ENCODE peak calls at places on chromosomes 6 and 20, in seven cellular contexts. G is IMR-90, Y is RWPE2, Q is adrenal gland, O is stomach, T is cardiac muscle cell, W is kidney epithelial cell. L is an unnamed sample. For H3K36me3, the result is how much of the 10 kb centered on the place peaks cover.

GRCh38 chr20:48791666-48792071 is 36.1 kb downstream of the PREX1 start:
- DNase-seq in G (peak), Y (no peak), Q (no peak), O (no peak), T (peak), W (no peak), L (peak)

GRCh38 chr20:38573381-38573780 is 7.6 kb upstream of the ADIG start:
- DNase-seq in G (no peak), Y (no peak), Q (no peak), O (no peak), T (no peak), W (no peak), L (no peak)

GRCh38 chr6:70847091-70847490 is 109.8 kb downstream of the B3GAT2 start:
- DNase-seq in G (no peak), Y (no peak), Q (no peak), O (no peak), T (no peak), W (no peak), L (no peak)

GRCh38 chr6:76264466-76264865 is 192.0 kb upstream of the IMPG1 start:
- DNase-seq in G (no peak), Y (no peak), Q (no peak), O (no peak), T (peak), W (no peak), L (peak)

GRCh38 chr6:36459483-36459882 is 16.7 kb downstream of the KCTD20 start:
- DNase-seq in G (no peak), Y (no peak), Q (no peak), O (no peak), T (no peak), W (no peak), L (no peak)

GRCh38 chr6:63352587-63353281 is 33.0 kb upstream of the LGSN start:
- DNase-seq in G (peak), Y (no peak), Q (peak), O (peak), T (peak), W (no peak), L (peak)

GRCh38 chr6:80003841-80004198 is 629 bp upstream of the TTK start:
- DNase-seq in G (no peak), Y (no peak), Q (peak), O (no peak), T (no peak), W (no peak), L (no peak)

GRCh38 chr20:10747019-10747418 is 73.2 kb upstream of the JAG1 start:
- DNase-seq in G (no peak), Y (no peak), Q (no peak), O (no peak), T (no peak), W (no peak), L (peak)

GRCh38 chr6:35356391-35356790 is 14.0 kb downstream of the PPARD start:
- DNase-seq in G (no peak), Y (no peak), Q (peak), O (no peak), T (no peak), W (no peak), L (no peak)

GRCh38 chr20:6122873-6123649 is at the start of gene FERMT1:
- DNase-seq in G (peak), Y (peak), Q (peak), O (peak), T (peak), W (peak), L (peak)

GRCh38 chr20:47271216-47271615 is 85.3 kb downstream of the ZMYND8 start:
- DNase-seq in G (no peak), Y (no peak), Q (no peak), O (no peak), T (no peak), W (no peak), L (no peak)

GRCh38 chr6:23980965-23981364 is 145.1 kb upstream of the NRSN1 start:
- DNase-seq in G (no peak), Y (no peak), Q (no peak), O (no peak), T (no peak), W (peak), L (peak)

GRCh38 chr6:125306756-125307149 is 5.0 kb upstream of the HDDC2 start:
- DNase-seq in G (no peak), Y (no peak), Q (no peak), O (no peak), T (no peak), W (no peak), L (no peak)

GRCh38 chr6:53673138-53673801 is 7.7 kb upstream of the KLHL31 start:
- DNase-seq in G (peak), Y (no peak), Q (peak), O (no peak), T (peak), W (peak), L (peak)

GRCh38 chr6:163983601-163984445 is 569.3 kb downstream of the QKI start:
- DNase-seq in G (no peak), Y (no peak), Q (no peak), O (no peak), T (no peak), W (no peak), L (no peak)

GRCh38 chr6:30556714-30556963 is 350 bp upstream of the GNL1 start:
- DNase-seq in G (no peak), Y (peak), Q (peak), O (peak), T (peak), W (no peak), L (no peak)

GRCh38 chr6:30219244-30219643 is 6.0 kb upstream of the TRIM26 start:
- DNase-seq in G (peak), Y (no peak), Q (peak), O (peak), T (peak), W (no peak), L (peak)

GRCh38 chr6:57004292-57004691 is 42.2 kb upstream of the KIAA1586 start:
- DNase-seq in G (no peak), Y (no peak), Q (no peak), O (no peak), T (no peak), W (no peak), L (no peak)

GRCh38 chr20:24879875-24880274 is 69.2 kb upstream of the CST7 start:
- DNase-seq in G (no peak), Y (no peak), Q (no peak), O (no peak), T (no peak), W (no peak), L (no peak)

GRCh38 chr6:161908872-161909271 is 635.0 kb upstream of the AGPAT4 start:
- DNase-seq in G (no peak), Y (no peak), Q (no peak), O (no peak), T (no peak), W (no peak), L (peak)

GRCh38 chr6:111925296-111925695 is 52.0 kb upstream of the FYN start:
- DNase-seq in G (peak), Y (no peak), Q (no peak), O (no peak), T (peak), W (peak), L (peak)

GRCh38 chr20:6299451-6299850 is 176.6 kb upstream of the FERMT1 start:
- DNase-seq in G (no peak), Y (no peak), Q (no peak), O (no peak), T (peak), W (peak), L (peak)

GRCh38 chr20:53141651-53142050 is 169.5 kb downstream of the TSHZ2 start:
- DNase-seq in G (no peak), Y (no peak), Q (no peak), O (no peak), T (peak), W (no peak), L (no peak)

GRCh38 chr6:16184129-16184528 is 54.3 kb upstream of the GMPR start:
- DNase-seq in G (peak), Y (no peak), Q (peak), O (peak), T (peak), W (no peak), L (peak)

GRCh38 chr6:63348836-63349235 is 29.1 kb upstream of the LGSN start:
- DNase-seq in G (no peak), Y (no peak), Q (no peak), O (no peak), T (peak), W (peak), L (peak)

GRCh38 chr6:125753218-125753936 is 3.9 kb downstream of the HEY2 start:
- DNase-seq in G (peak), Y (no peak), Q (no peak), O (no peak), T (peak), W (no peak), L (peak)

GRCh38 chr20:58045156-58045555 is 183.3 kb downstream of the ANKRD60 start:
- DNase-seq in G (no peak), Y (no peak), Q (no peak), O (no peak), T (no peak), W (no peak), L (no peak)

GRCh38 chr20:7285918-7286556 is 518.6 kb downstream of the BMP2 start:
- DNase-seq in G (peak), Y (no peak), Q (peak), O (peak), T (peak), W (peak), L (peak)

GRCh38 chr6:53103993-53104675 is 38.9 kb downstream of the FBXO9 start:
- DNase-seq in G (no peak), Y (no peak), Q (no peak), O (no peak), T (peak), W (no peak), L (peak)

GRCh38 chr20:41871063-41871462 is 252.9 kb upstream of the CHD6 start:
- DNase-seq in G (no peak), Y (no peak), Q (no peak), O (no peak), T (no peak), W (no peak), L (no peak)

GRCh38 chr6:93424303-93425064 is 5.1 kb upstream of the EPHA7 start:
- DNase-seq in G (no peak), Y (no peak), Q (no peak), O (no peak), T (peak), W (no peak), L (peak)

GRCh38 chr6:104653786-104654185 is 205.9 kb downstream of the HACE1 start:
- DNase-seq in G (no peak), Y (no peak), Q (no peak), O (no peak), T (no peak), W (no peak), L (no peak)

GRCh38 chr6:134168580-134169223 is 116.3 kb upstream of the SLC2A12 start:
- DNase-seq in G (peak), Y (no peak), Q (no peak), O (no peak), T (peak), W (no peak), L (peak)

GRCh38 chr6:112780498-112781096 is 433.5 kb downstream of the RFPL4B start:
- DNase-seq in G (peak), Y (no peak), Q (peak), O (peak), T (peak), W (peak), L (peak)

GRCh38 chr20:46400253-46400652 is 6.2 kb downstream of the ELMO2 start:
- DNase-seq in G (peak), Y (peak), Q (no peak), O (no peak), T (peak), W (no peak), L (no peak)

GRCh38 chr20:42565106-42565990 is 624.4 kb downstream of the PTPRT start:
- DNase-seq in G (no peak), Y (no peak), Q (no peak), O (no peak), T (no peak), W (no peak), L (no peak)

GRCh38 chr6:142162780-142163179 is 15.7 kb downstream of the VTA1 start:
- DNase-seq in G (no peak), Y (no peak), Q (no peak), O (no peak), T (no peak), W (no peak), L (no peak)

GRCh38 chr6:142165227-142165626 is 18.2 kb downstream of the VTA1 start:
- DNase-seq in G (no peak), Y (no peak), Q (no peak), O (no peak), T (no peak), W (no peak), L (no peak)

GRCh38 chr6:142171351-142171750 is 24.3 kb downstream of the VTA1 start:
- DNase-seq in G (no peak), Y (no peak), Q (no peak), O (no peak), T (no peak), W (no peak), L (no peak)

GRCh38 chr6:142167071-142167470 is 20.0 kb downstream of the VTA1 start:
- DNase-seq in G (no peak), Y (no peak), Q (no peak), O (no peak), T (no peak), W (no peak), L (no peak)

DNA sequence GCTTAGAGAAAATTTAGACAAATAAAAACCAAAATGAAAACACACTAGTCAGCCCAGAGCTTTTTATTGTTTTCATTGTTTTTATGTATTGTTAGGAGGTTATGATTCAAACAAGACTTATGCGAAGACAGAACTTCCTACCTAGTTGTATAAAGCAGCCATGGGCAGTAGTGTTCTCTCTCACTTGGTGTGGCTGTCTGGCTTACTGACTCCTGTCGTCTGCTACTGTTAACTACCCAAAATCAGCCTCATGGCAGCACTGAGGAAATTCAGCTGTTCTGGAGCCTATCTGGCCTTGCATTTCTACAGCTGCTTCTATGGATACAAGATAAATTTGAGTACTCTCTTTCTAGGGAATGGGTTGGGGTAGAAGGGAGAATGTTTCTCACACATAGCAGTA is 20.4 kb downstream of the VTA1 start:
- DNase-seq in G (no peak), Y (no peak), Q (no peak), O (no peak), T (peak), W (no peak), L (no peak)
- H3K36me3 ChIP-seq in G (under half), Y (half or more), Q (under half), O (half or more), T (under half), W (under half), L (under half)

GRCh38 chr6:122678841-122679240 is 68.6 kb downstream of the PKIB start:
- DNase-seq in G (no peak), Y (no peak), Q (no peak), O (no peak), T (no peak), W (no peak), L (no peak)

GRCh38 chr6:122677436-122677835 is 67.2 kb downstream of the PKIB start:
- DNase-seq in G (no peak), Y (no peak), Q (no peak), O (no peak), T (no peak), W (no peak), L (no peak)

GRCh38 chr6:122683996-122684651 is 73.9 kb downstream of the PKIB start:
- DNase-seq in G (no peak), Y (no peak), Q (no peak), O (no peak), T (no peak), W (no peak), L (no peak)

GRCh38 chr6:122676688-122677087 is 66.5 kb downstream of the PKIB start:
- DNase-seq in G (no peak), Y (no peak), Q (no peak), O (no peak), T (no peak), W (no peak), L (peak)

DNA sequence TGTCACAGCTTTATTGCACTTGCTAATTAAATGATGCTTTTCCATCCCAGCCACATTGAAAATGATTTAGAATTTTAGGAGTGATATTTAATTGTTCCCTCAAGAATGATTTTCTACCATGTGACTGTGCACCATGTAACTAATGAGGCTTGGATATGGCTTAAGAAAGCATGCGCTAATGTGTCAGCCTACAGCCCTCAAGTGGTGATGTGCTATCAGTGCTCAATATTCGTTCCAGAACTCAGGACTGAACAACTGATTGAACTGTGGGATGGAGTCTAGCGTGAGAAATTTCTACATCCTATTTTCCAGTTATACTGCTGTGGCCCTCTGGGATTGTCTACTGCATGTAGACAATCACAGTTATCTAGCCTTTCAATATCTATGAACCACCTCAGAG is 71.5 kb downstream of the PKIB start:
- DNase-seq in G (no peak), Y (no peak), Q (no peak), O (no peak), T (no peak), W (no peak), L (no peak)
- TF ChIP-seq CTCF in G (no peak), Y (peak), Q (no peak), O (no peak), T (no peak), W (no peak), L (peak)

DNA sequence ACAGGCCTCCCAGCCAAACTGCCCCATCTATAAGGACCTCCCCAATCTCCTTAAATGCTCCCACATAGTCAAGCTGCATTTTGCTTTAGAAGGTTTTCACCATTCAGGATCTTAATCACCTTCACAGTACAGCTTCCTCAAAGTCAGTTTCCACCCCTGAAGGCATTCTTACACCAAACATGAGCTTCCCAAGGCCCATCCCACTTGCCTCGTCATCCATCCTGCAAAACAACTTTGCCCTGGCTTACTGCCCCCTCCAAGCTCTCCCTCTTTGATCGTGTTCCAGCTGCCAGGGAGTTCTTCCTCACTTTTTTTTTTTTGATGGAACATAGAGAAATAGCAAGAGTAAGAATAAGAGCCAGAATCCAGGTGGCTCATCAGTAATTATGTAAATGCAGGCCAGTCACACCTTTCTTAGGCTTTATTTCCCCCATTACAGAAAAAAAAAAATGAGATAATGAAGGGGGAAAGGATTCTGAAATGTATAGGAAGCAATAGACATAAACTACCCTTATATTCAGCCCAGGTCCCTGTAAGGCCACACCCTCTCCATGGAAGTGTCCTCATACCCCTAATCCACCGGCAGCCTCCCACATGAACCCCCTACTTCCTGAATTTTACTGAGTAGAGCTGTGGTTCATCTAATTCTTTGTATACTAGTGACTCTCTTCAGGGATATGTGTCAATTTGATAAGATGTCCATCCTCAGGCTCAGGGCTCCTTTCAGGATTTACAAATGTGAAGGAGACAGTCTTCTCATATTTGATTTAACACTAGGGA is 12.7 kb downstream of the TRIM27 start:
- DNase-seq in G (no peak), Y (no peak), Q (no peak), O (no peak), T (no peak), W (no peak), L (peak)
- H3K36me3 ChIP-seq in G (under half), Y (half or more), Q (under half), O (half or more), T (half or more), W (under half), L (half or more)

GRCh38 chr6:44003345-44004061 is 123.7 kb downstream of the MRPL14 start:
- DNase-seq in G (no peak), Y (no peak), Q (no peak), O (no peak), T (no peak), W (no peak), L (no peak)

GRCh38 chr6:44004136-44004535 is 123.1 kb downstream of the MRPL14 start:
- DNase-seq in G (no peak), Y (no peak), Q (no peak), O (no peak), T (no peak), W (no peak), L (no peak)

GRCh38 chr6:44002071-44002590 is 125.1 kb downstream of the MRPL14 start:
- DNase-seq in G (no peak), Y (no peak), Q (no peak), O (no peak), T (peak), W (no peak), L (no peak)

GRCh38 chr6:44001318-44001868 is 125.9 kb downstream of the MRPL14 start:
- DNase-seq in G (no peak), Y (no peak), Q (no peak), O (no peak), T (peak), W (no peak), L (no peak)

DNA sequence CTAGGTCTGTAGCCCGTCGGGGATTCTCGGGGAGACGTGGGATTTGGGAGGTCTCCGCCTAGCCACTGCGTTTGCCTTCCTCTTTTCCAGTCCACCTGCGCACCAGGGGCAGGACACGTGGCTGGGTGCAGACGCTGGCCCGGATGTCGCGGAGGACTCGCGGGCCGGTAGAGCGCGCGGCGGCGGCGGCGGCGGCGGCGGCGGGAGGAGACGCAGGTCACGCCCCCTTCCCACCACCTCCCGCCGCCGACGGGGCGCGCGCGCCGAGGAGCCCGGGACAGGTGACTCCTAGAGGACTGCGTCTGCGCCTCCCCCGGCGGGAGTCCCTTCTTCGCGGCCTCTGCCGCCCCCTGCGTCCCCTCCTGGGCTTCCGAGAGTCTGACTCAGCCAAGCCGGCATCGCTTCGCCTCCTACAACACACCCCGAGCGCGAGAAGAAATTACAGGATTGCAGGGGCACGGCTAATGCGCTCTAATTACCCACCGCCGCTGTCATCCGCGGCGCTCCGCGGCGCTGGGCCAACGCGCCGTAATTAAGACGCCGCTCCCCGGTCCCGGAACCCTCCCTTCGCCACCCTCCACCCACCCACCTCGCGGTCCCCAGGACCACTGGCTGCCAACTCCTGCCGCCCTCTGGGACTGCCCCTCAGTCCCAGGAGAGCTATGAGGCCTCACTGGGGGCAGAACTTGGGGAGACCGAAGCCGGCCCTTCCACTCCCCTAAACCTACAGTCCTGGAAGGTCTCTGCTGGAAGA is 124.5 kb downstream of the MRPL14 start:
- DNase-seq in G (peak), Y (no peak), Q (peak), O (peak), T (peak), W (no peak), L (no peak)
- TF ChIP-seq CTCF in G (peak), Y (peak), Q (peak), O (no peak), T (peak), W (peak), L (no peak)

GRCh38 chr6:131597448-131597847 is 24.4 kb downstream of the ARG1 start:
- DNase-seq in G (no peak), Y (no peak), Q (no peak), O (no peak), T (peak), W (no peak), L (peak)
- H3K36me3 ChIP-seq in G (under half), Y (half or more), Q (under half), O (half or more), T (half or more), W (under half), L (under half)